ENCODE peak calls at places on chromosomes 7 and 10, in five cellular contexts. A, X, S, H and Z are unnamed samples.
A peak's percentile ranks its signal among the peaks of the same experiment; 100 is the strongest.

GRCh38 chr10:132417249-132417878 is 20.4 kb downstream of the PWWP2B start:
- DNase-seq in H (no peak), S (no peak), X (no peak), A (no peak), Z (no peak)

GRCh38 chr10:102400061-102400460 is 4.6 kb downstream of the NFKB2 start:
- DNase-seq in A (no peak), X (no peak), H (no peak), S (no peak), Z (no peak)

GRCh38 chr7:50812109-50812508 is 29.4 kb upstream of the GRB10 start:
- DNase-seq in X (no peak), S (no peak), A (no peak), H (no peak), Z (no peak)

GRCh38 chr10:11435621-11436020 is 175.8 kb downstream of the USP6NL start:
- DNase-seq in X (no peak), S (no peak), A (no peak), H (no peak), Z (no peak)

GRCh38 chr10:6180480-6181110 is 22.1 kb upstream of the PFKFB3 start:
- DNase-seq in X (no peak), A (no peak), S (no peak), H (no peak), Z (no peak)

GRCh38 chr10:17010363-17011145 is 119.1 kb downstream of the CUBN start:
- DNase-seq in X (no peak), H (no peak), A (no peak), S (no peak), Z (no peak)

GRCh38 chr7:78444267-78444666 is 645.7 kb downstream of the PHTF2 start:
- DNase-seq in A (no peak), H (no peak), S (no peak), X (no peak), Z (no peak)

GRCh38 chr7:50214141-50214670 is 90.3 kb upstream of the IKZF1 start:
- DNase-seq in S (no peak), X (no peak), A (no peak), H (no peak), Z (no peak)

GRCh38 chr7:130365511-130366441 is 14.5 kb upstream of the CPA1 start:
- DNase-seq in A (no peak), H (no peak), S (no peak), X (peak; percentile 100), Z (no peak)

GRCh38 chr7:123485187-123485586 is 49.2 kb downstream of the IQUB start:
- DNase-seq in X (no peak), A (no peak), H (no peak), S (no peak), Z (no peak)

GRCh38 chr7:18426564-18427226 is 68.9 kb upstream of the HDAC9 start:
- DNase-seq in A (no peak), S (no peak), H (no peak), X (no peak), Z (peak; percentile 22)

GRCh38 chr10:88804083-88804812 is 1.7 kb downstream of the LIPM start:
- DNase-seq in S (no peak), X (no peak), H (no peak), A (no peak), Z (no peak)

GRCh38 chr7:149490083-149490482 is 7.5 kb downstream of the ZNF746 start:
- DNase-seq in S (no peak), X (no peak), A (no peak), H (no peak), Z (no peak)

GRCh38 chr10:52066383-52066782 is 247.7 kb upstream of the DKK1 start:
- DNase-seq in A (no peak), S (no peak), X (no peak), H (no peak), Z (peak; percentile 17)

GRCh38 chr10:87750817-87751216 is 67.2 kb downstream of the ATAD1 start:
- DNase-seq in S (no peak), H (no peak), X (no peak), A (no peak), Z (no peak)

GRCh38 chr7:12596225-12596790 is 25.8 kb downstream of the SCIN start:
- DNase-seq in H (peak; percentile 49), X (no peak), A (no peak), S (no peak), Z (no peak)

GRCh38 chr10:26503911-26504310 is 65.8 kb downstream of the APBB1IP start:
- DNase-seq in H (no peak), S (no peak), X (no peak), A (no peak), Z (no peak)

GRCh38 chr10:47021850-47022249 is 110.6 kb downstream of the PTPN20 start:
- DNase-seq in S (no peak), A (no peak), X (no peak), H (no peak), Z (no peak)

GRCh38 chr10:49240946-49241345 is 52.8 kb upstream of the TMEM273 start:
- DNase-seq in A (no peak), S (no peak), H (no peak), X (no peak), Z (no peak)

GRCh38 chr10:112716924-112717348 is 233.1 kb upstream of the TCF7L2 start:
- DNase-seq in H (no peak), S (no peak), X (no peak), A (peak; percentile 58), Z (peak; percentile 78)

GRCh38 chr7:3267928-3268690 is 32.9 kb upstream of the SDK1 start:
- DNase-seq in X (peak; percentile 97), S (no peak), H (no peak), A (peak; percentile 98), Z (no peak)

GRCh38 chr10:118566911-118567310 is 28.5 kb downstream of the PRLHR start:
- DNase-seq in H (no peak), S (no peak), A (no peak), X (no peak), Z (no peak)

GRCh38 chr7:23594879-23595604 is 2.1 kb upstream of the CCDC126 start:
- DNase-seq in X (no peak), S (no peak), A (no peak), H (no peak), Z (no peak)